ENCODE peak calls at places on chromosome 12, in eight cellular contexts. I is transverse colon, N is AG09309, J is astrocyte of the spinal cord, K is progenitor cell of endocrine pancreas, W is cardiac muscle cell, Y is PC-3, X is esophagus squamous epithelium. E is an unnamed sample.
A peak's percentile ranks its signal among the peaks of the same experiment; 100 is the strongest.

GRCh38 chr12:58537278-58537677 is 383.0 kb downstream of the LRIG3 start:
- DNase-seq in J (peak; percentile 72), Y (peak; percentile 66), X (no peak), K (no peak), I (no peak), N (peak; percentile 37), W (no peak), E (no peak)

GRCh38 chr12:118448341-118448740 is 72.0 kb downstream of the SUDS3 start:
- DNase-seq in X (no peak), W (no peak), J (no peak), Y (no peak), K (no peak), N (no peak), I (no peak), E (no peak)

GRCh38 chr12:64236549-64236948 is 14.5 kb upstream of the KICS2 start:
- DNase-seq in I (no peak), N (no peak), K (no peak), J (peak; percentile 40), W (no peak), X (no peak), Y (peak; percentile 35), E (no peak)

GRCh38 chr12:54197037-54197909 is 8.5 kb upstream of the SMUG1 start:
- DNase-seq in Y (peak; percentile 41), K (no peak), W (no peak), J (no peak), N (no peak), X (no peak), I (no peak), E (no peak)

GRCh38 chr12:108379761-108380160 is 40.6 kb upstream of the CMKLR1 start:
- DNase-seq in W (no peak), I (no peak), N (no peak), X (no peak), J (no peak), K (no peak), Y (no peak), E (no peak)

GRCh38 chr12:65728913-65729793 is 95.1 kb upstream of the HMGA2 start:
- DNase-seq in N (no peak), W (peak; percentile 37), K (peak; percentile 27), I (peak; percentile 8), X (no peak), J (peak; percentile 41), Y (no peak), E (no peak)

GRCh38 chr12:89663577-89664357 is 44.9 kb downstream of the ATP2B1 start:
- DNase-seq in Y (peak; percentile 66), I (no peak), J (peak; percentile 23), K (no peak), W (no peak), N (no peak), X (no peak), E (peak; percentile 29)

GRCh38 chr12:104220931-104221330 is 5.4 kb downstream of the TXNRD1 start:
- DNase-seq in K (no peak), I (no peak), N (no peak), W (no peak), J (no peak), X (no peak), Y (no peak), E (no peak)

GRCh38 chr12:126286203-126286602 is 1221.0 kb downstream of the AACS start:
- DNase-seq in N (no peak), K (no peak), I (no peak), Y (no peak), X (no peak), W (no peak), J (no peak), E (no peak)

GRCh38 chr12:78888583-78888982 is 24.0 kb downstream of the SYT1 start:
- DNase-seq in Y (no peak), W (no peak), N (no peak), J (peak; percentile 34), X (no peak), I (no peak), K (no peak), E (no peak)

GRCh38 chr12:3973939-3974644 is 100.9 kb upstream of the PARP11 start:
- DNase-seq in J (no peak), W (no peak), I (no peak), X (no peak), K (no peak), Y (no peak), N (no peak), E (no peak)

GRCh38 chr12:111251099-111251498 is 117.8 kb downstream of the PHETA1 start:
- DNase-seq in I (no peak), Y (no peak), X (no peak), W (no peak), J (no peak), N (no peak), K (no peak), E (no peak)

GRCh38 chr12:6613015-6613775 is 6.0 kb upstream of the CHD4 start:
- DNase-seq in N (no peak), K (no peak), X (no peak), I (peak; percentile 86), Y (peak; percentile 73), W (peak; percentile 60), J (peak; percentile 87), E (no peak)

GRCh38 chr12:89709994-89710872 is 1.6 kb upstream of the ATP2B1 start:
- DNase-seq in I (peak; percentile 67), X (no peak), J (no peak), K (peak; percentile 46), N (peak; percentile 14), Y (peak; percentile 26), W (no peak), E (no peak)

GRCh38 chr12:57048423-57048822 is 1.5 kb downstream of the MYO1A start:
- DNase-seq in N (no peak), Y (no peak), W (no peak), J (no peak), I (no peak), X (no peak), K (no peak), E (no peak)

GRCh38 chr12:87300-87699 is 20.7 kb downstream of the IQSEC3 start:
- DNase-seq in N (no peak), J (peak; percentile 10), I (no peak), W (no peak), X (no peak), K (no peak), Y (no peak), E (no peak)

GRCh38 chr12:49335118-49335954 is 1.7 kb downstream of the C1QL4 start:
- DNase-seq in I (no peak), K (no peak), N (no peak), Y (no peak), J (no peak), W (no peak), X (no peak), E (peak; percentile 34)

GRCh38 chr12:76259660-76260389 is 88.4 kb downstream of the BBS10 start:
- DNase-seq in J (peak; percentile 87), K (no peak), I (no peak), X (no peak), Y (peak; percentile 48), W (no peak), N (peak; percentile 35), E (no peak)

GRCh38 chr12:3795096-3795799 is 42.3 kb upstream of the CRACR2A start:
- DNase-seq in J (no peak), Y (no peak), X (no peak), I (no peak), K (no peak), N (no peak), W (no peak), E (no peak)

GRCh38 chr12:47276253-47277070 is 196.7 kb upstream of the AMIGO2 start:
- DNase-seq in X (peak; percentile 5), W (no peak), Y (peak; percentile 90), K (no peak), I (peak; percentile 67), N (peak; percentile 52), J (peak; percentile 49), E (peak; percentile 39)

GRCh38 chr12:89040146-89040964 is 311.9 kb downstream of the DUSP6 start:
- DNase-seq in I (peak; percentile 61), W (no peak), Y (peak; percentile 16), K (no peak), J (peak; percentile 37), N (peak; percentile 67), X (no peak), E (peak; percentile 62)

GRCh38 chr12:81208193-81208946 is 130.5 kb downstream of the ACSS3 start:
- DNase-seq in J (peak; percentile 44), I (peak; percentile 39), N (no peak), X (no peak), K (no peak), W (no peak), Y (no peak), E (no peak)

GRCh38 chr12:116009805-116010204 is 267.7 kb downstream of the MED13L start:
- DNase-seq in N (no peak), J (no peak), W (no peak), Y (peak; percentile 47), K (no peak), I (no peak), X (no peak), E (no peak)
- TF ChIP-seq CTCF in N (peak; percentile 26), J (peak; percentile 47), W (peak; percentile 34), Y (peak; percentile 68), K (peak; percentile 42), I (peak; percentile 28), X (peak; percentile 22), E (no peak)

DNA sequence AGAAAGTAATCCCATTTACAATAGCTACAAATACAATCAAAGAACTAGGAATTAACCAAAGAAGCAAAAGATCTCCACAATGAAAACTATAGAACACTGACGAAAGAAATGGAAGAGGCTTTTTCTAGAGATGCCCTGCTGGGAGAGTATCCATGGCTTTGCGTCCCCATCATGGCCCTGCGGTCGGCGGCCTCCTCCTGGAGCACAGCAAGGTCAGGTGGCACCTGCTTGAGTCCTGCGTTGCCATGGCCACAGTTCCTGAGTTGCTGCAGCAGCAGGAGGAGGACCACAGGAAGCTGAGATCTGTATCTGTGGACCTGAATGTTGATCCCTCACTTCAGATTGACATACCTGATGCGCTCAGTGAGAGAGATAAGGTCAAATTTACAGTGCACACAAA is 143.5 kb downstream of the SLC5A8 start:
- DNase-seq in I (no peak), Y (no peak), W (no peak), J (no peak), K (no peak), X (no peak), N (no peak), E (no peak)
- TF ChIP-seq CTCF in I (no peak), Y (no peak), W (no peak), J (no peak), K (no peak), X (no peak), N (no peak), E (no peak)

DNA sequence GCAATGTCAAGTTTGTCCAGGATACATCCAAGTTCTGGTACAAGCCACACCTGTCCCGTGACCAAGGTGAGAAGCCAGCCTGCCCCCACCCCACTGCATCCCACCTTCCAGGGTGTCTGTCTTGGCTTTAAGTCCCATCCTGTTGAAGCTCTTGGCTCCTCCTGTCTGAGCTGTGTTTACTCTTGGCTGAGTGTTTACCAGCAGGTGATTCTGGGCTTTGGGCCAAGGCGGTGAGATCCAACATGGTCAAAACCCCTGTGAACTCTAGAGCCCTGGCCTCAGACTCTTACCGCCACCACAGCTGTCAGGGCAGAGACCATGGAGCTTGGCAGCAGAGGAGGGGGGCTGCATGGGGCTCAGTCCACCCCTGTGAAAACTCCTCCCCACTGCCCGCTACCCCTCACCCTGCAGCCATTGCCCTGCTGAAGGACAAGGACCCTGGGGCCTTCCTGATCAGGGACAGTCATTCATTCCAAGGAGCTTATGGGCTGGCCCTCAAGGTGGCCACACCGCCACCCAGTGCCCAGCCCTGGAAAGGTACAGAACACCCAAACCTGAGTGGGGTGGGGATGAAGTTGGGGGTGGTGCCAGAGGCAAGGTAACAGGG is 11.6 kb downstream of the TNS2 start:
- DNase-seq in Y (peak; percentile 87), K (no peak), J (no peak), W (no peak), N (no peak), X (no peak), I (peak; percentile 78), E (no peak)
- TF ChIP-seq CTCF in Y (peak; percentile 77), K (peak; percentile 34), J (no peak), W (peak; percentile 22), N (peak; percentile 29), X (no peak), I (peak; percentile 34), E (no peak)

GRCh38 chr12:1580036-1580435 is 14.3 kb downstream of the FBXL14 start:
- DNase-seq in J (no peak), W (no peak), I (no peak), X (no peak), N (no peak), K (no peak), Y (no peak), E (no peak)
- TF ChIP-seq CTCF in J (no peak), W (no peak), I (no peak), X (no peak), N (no peak), K (no peak), Y (no peak), E (no peak)

E was measured in GM20000.